ENCODE peak calls at places on chromosomes 3 and 15, in nine cellular contexts. Z is endothelial cell of umbilical vein, I is transverse colon, C is uterus, R is PC-9, S is tibial nerve, E is mucosa of descending colon, M is astrocyte, A is sigmoid colon. B is an unnamed sample.
A peak's percentile ranks its signal among the peaks of the same experiment; 100 is the strongest.

GRCh38 chr15:65521355-65521754 is 3.9 kb upstream of the DPP8 start:
- DNase-seq in E (no peak), C (no peak), A (no peak), I (no peak), R (no peak), Z (no peak), M (no peak), S (no peak), B (no peak)

GRCh38 chr15:86615816-86616215 is 536.1 kb downstream of the AGBL1 start:
- DNase-seq in I (no peak), Z (no peak), C (no peak), M (no peak), R (no peak), E (no peak), A (no peak), S (no peak), B (peak; percentile 36)

GRCh38 chr15:87496109-87496508 is 760.4 kb downstream of the NTRK3 start:
- DNase-seq in C (no peak), I (no peak), R (no peak), Z (no peak), E (no peak), A (no peak), S (no peak), M (no peak), B (no peak)

GRCh38 chr3:39978293-39978692 is 168.9 kb downstream of the MYRIP start:
- DNase-seq in S (no peak), C (no peak), E (no peak), M (no peak), I (no peak), A (no peak), R (no peak), Z (peak; percentile 21), B (no peak)

GRCh38 chr3:117398166-117398954 is 688.8 kb downstream of the TUSC7 start:
- DNase-seq in A (no peak), S (no peak), R (no peak), C (no peak), M (no peak), E (no peak), Z (no peak), I (no peak), B (no peak)

GRCh38 chr3:119930286-119930685 is 148.4 kb downstream of the NR1I2 start:
- DNase-seq in R (no peak), S (no peak), A (no peak), M (no peak), I (no peak), E (no peak), Z (no peak), C (no peak), B (no peak)

GRCh38 chr15:89829616-89830440 is 15.2 kb upstream of the ANPEP start:
- DNase-seq in Z (no peak), M (no peak), E (no peak), C (no peak), A (no peak), R (no peak), S (no peak), I (no peak), B (no peak)

GRCh38 chr3:137946341-137946973 is 63.5 kb upstream of the CLDN18 start:
- DNase-seq in M (peak; percentile 39), E (peak; percentile 36), C (peak; percentile 34), S (peak; percentile 30), Z (peak; percentile 57), I (peak; percentile 27), R (peak; percentile 48), A (peak; percentile 65), B (peak; percentile 46)

GRCh38 chr15:57390583-57390982 is 14.3 kb downstream of the CGNL1 start:
- DNase-seq in S (no peak), E (no peak), C (no peak), A (no peak), Z (no peak), I (no peak), R (no peak), M (no peak), B (no peak)

GRCh38 chr3:16055606-16056209 is 118.8 kb upstream of the GALNT15 start:
- DNase-seq in S (peak; percentile 39), E (no peak), M (no peak), I (no peak), A (no peak), R (no peak), C (no peak), Z (peak; percentile 86), B (no peak)

GRCh38 chr15:69468241-69469121 is 15.9 kb downstream of the RPLP1 start:
- DNase-seq in I (peak; percentile 61), S (no peak), A (no peak), E (peak; percentile 57), C (no peak), Z (no peak), R (peak; percentile 81), M (peak; percentile 91), B (peak; percentile 98)

GRCh38 chr3:188863999-188864406 is 307.8 kb upstream of the TPRG1 start:
- DNase-seq in Z (no peak), C (no peak), S (no peak), A (no peak), I (no peak), M (peak; percentile 86), R (no peak), E (no peak), B (no peak)

GRCh38 chr3:120780977-120781376 is 38.4 kb downstream of the GTF2E1 start:
- DNase-seq in C (no peak), I (peak; percentile 32), M (peak; percentile 91), R (peak; percentile 7), Z (peak; percentile 90), S (no peak), E (peak; percentile 21), A (no peak), B (no peak)

GRCh38 chr3:14791343-14791945 is 27.3 kb upstream of the FGD5 start:
- DNase-seq in Z (peak; percentile 71), C (peak; percentile 68), A (peak; percentile 84), E (peak; percentile 72), R (peak; percentile 48), M (peak; percentile 3), I (peak; percentile 74), S (peak; percentile 73), B (no peak)

GRCh38 chr3:53728606-53729005 is 117.6 kb downstream of the CHDH start:
- DNase-seq in C (no peak), E (no peak), R (no peak), Z (no peak), M (no peak), S (no peak), A (no peak), I (no peak), B (no peak)

GRCh38 chr3:136586580-136586979 is 165.6 kb downstream of the STAG1 start:
- DNase-seq in C (no peak), R (no peak), S (no peak), E (no peak), I (no peak), A (no peak), Z (no peak), M (no peak), B (no peak)

GRCh38 chr15:90539789-90540188 is 10.1 kb downstream of the CRTC3 start:
- DNase-seq in E (no peak), S (no peak), M (no peak), C (no peak), Z (no peak), R (no peak), A (no peak), I (no peak), B (peak; percentile 67)

GRCh38 chr3:58326267-58326932 is 6.3 kb upstream of the PXK start:
- DNase-seq in M (no peak), Z (no peak), R (no peak), C (no peak), I (no peak), E (no peak), A (no peak), S (no peak), B (no peak)

GRCh38 chr3:99839613-99840012 is 22.0 kb downstream of the CMSS1 start:
- DNase-seq in I (no peak), E (no peak), S (no peak), A (no peak), R (no peak), C (no peak), Z (no peak), M (no peak), B (no peak)
- H3K4me1 ChIP-seq in I (peaks cover 35% of the 10 kb centered on the region), E (peaks cover 16% of the 10 kb centered on the region), S (no peaks in the 10 kb centered on the region), A (peaks cover 16% of the 10 kb centered on the region), R (peaks cover 8% of the 10 kb centered on the region), C (no peaks in the 10 kb centered on the region), Z (peaks cover 21% of the 10 kb centered on the region), M (peaks cover 7% of the 10 kb centered on the region), B (no peaks in the 10 kb centered on the region)

GRCh38 chr3:32421185-32421584 is 29.5 kb downstream of the CMTM7 start:
- DNase-seq in M (no peak), A (no peak), E (no peak), S (no peak), C (no peak), R (no peak), Z (peak; percentile 19), I (no peak), B (no peak)

GRCh38 chr3:32420138-32420981 is 28.7 kb downstream of the CMTM7 start:
- DNase-seq in C (no peak), A (no peak), M (peak; percentile 76), E (no peak), I (no peak), S (no peak), R (peak; percentile 93), Z (peak; percentile 85), B (no peak)

GRCh38 chr3:32421991-32422859 is 30.6 kb downstream of the CMTM7 start:
- DNase-seq in A (peak; percentile 94), C (peak; percentile 78), E (peak; percentile 90), S (peak; percentile 80), I (peak; percentile 91), R (peak; percentile 96), M (peak; percentile 83), Z (peak; percentile 97), B (no peak)

GRCh38 chr3:32422943-32423342 is 31.3 kb downstream of the CMTM7 start:
- DNase-seq in I (no peak), A (no peak), E (no peak), M (no peak), S (no peak), C (no peak), R (no peak), Z (no peak), B (no peak)

DNA sequence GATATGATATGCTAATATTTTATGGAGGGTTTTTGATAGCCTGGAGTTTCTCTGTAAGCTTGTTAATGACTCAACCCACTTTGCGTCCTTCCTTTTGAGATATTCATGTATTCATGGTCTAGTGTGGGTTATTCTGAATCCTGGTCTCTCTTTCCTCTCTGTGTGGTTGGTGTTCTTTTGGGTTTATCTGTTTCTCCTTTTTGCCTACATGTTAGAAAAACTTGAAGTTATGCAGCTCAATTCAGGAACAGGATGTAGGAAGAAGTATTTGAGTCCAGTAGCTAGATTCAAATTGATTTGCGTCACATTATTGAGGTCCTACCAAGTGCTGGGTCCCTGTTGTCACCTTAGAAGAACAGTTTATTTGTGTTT is 28.1 kb downstream of the CMTM7 start:
- DNase-seq in A (no peak), Z (no peak), S (no peak), R (no peak), M (no peak), I (no peak), C (no peak), E (no peak), B (no peak)
- H3K4me1 ChIP-seq in A (peaks cover 23% of the 10 kb centered on the region), Z (peaks cover 63% of the 10 kb centered on the region), S (no peaks in the 10 kb centered on the region), R (peaks cover 51% of the 10 kb centered on the region), M (peaks cover 33% of the 10 kb centered on the region), I (peaks cover 45% of the 10 kb centered on the region), C (no peaks in the 10 kb centered on the region), E (peaks cover 25% of the 10 kb centered on the region), B (peaks cover 94% of the 10 kb centered on the region)

GRCh38 chr3:71005797-71006321 is 577.7 kb downstream of the FOXP1 start:
- DNase-seq in E (no peak), I (no peak), S (no peak), Z (peak; percentile 95), M (no peak), C (no peak), R (no peak), A (no peak), B (no peak)
- H3K4me1 ChIP-seq in E (peaks cover 21% of the 10 kb centered on the region), I (peaks cover 55% of the 10 kb centered on the region), S (no peaks in the 10 kb centered on the region), Z (peaks cover 42% of the 10 kb centered on the region), M (peaks cover 35% of the 10 kb centered on the region), C (no peaks in the 10 kb centered on the region), R (no peaks in the 10 kb centered on the region), A (peaks cover 75% of the 10 kb centered on the region), B (peaks cover 63% of the 10 kb centered on the region)

GRCh38 chr3:12659316-12660015 is 4.5 kb downstream of the RAF1 start:
- DNase-seq in I (no peak), S (no peak), C (no peak), E (no peak), A (no peak), M (no peak), R (no peak), Z (no peak), B (no peak)
- H3K4me1 ChIP-seq in I (peaks cover 56% of the 10 kb centered on the region), S (peaks cover 3% of the 10 kb centered on the region), C (no peaks in the 10 kb centered on the region), E (peaks cover 40% of the 10 kb centered on the region), A (peaks cover 65% of the 10 kb centered on the region), M (peaks cover 20% of the 10 kb centered on the region), R (peaks cover 41% of the 10 kb centered on the region), Z (peaks cover 13% of the 10 kb centered on the region), B (peaks cover 72% of the 10 kb centered on the region)